ENCODE peak calls at places on chromosomes 4 and X, in five cellular contexts. G, H, V, P and M are unnamed samples.

GRCh38 chrX:12814434-12814833 is 23.2 kb downstream of the PRPS2 start:
- DNase-seq in H (no peak), P (peak), G (no peak), V (peak), M (no peak)

GRCh38 chr4:170391066-170391754 is 301.5 kb upstream of the AADAT start:
- DNase-seq in P (no peak), H (no peak), V (peak), G (no peak), M (no peak)

GRCh38 chrX:150806827-150807226 is 91.6 kb downstream of the CD99L2 start:
- DNase-seq in V (no peak), P (no peak), H (no peak), G (no peak), M (no peak)

GRCh38 chrX:150158554-150159332 is 204.4 kb upstream of the MAMLD1 start:
- DNase-seq in P (no peak), H (no peak), G (no peak), V (no peak), M (no peak)

GRCh38 chr4:122700178-122700725 is 32.3 kb upstream of the BBS12 start:
- DNase-seq in V (no peak), H (no peak), G (no peak), P (no peak), M (peak)

GRCh38 chr4:186946682-186947294 is 223.1 kb upstream of the FAT1 start:
- DNase-seq in V (no peak), P (no peak), H (no peak), G (no peak), M (no peak)

GRCh38 chrX:23511783-23512182 is 155.5 kb upstream of the PRDX4 start:
- DNase-seq in V (no peak), H (no peak), G (no peak), P (no peak), M (no peak)

GRCh38 chr4:42995343-42995944 is 102.9 kb downstream of the GRXCR1 start:
- DNase-seq in H (no peak), V (peak), G (no peak), P (no peak), M (no peak)

GRCh38 chr4:2074588-2074987 is 15.5 kb downstream of the NAT8L start:
- DNase-seq in H (no peak), G (no peak), V (no peak), P (no peak), M (no peak)

GRCh38 chr4:85126991-85127591 is 160.6 kb upstream of the WDFY3 start:
- DNase-seq in P (no peak), G (no peak), H (no peak), V (no peak), M (no peak)

GRCh38 chrX:102958794-102959193 is 21.7 kb downstream of the RAB40AL start:
- DNase-seq in H (no peak), V (no peak), G (no peak), P (no peak), M (no peak)

GRCh38 chr4:133270021-133270570 is 121.0 kb downstream of the PCDH10 start:
- DNase-seq in G (no peak), P (no peak), H (no peak), V (no peak), M (no peak)

GRCh38 chrX:48761674-48762471 is at the start of gene GLOD5:
- DNase-seq in P (no peak), G (no peak), V (peak), H (no peak), M (no peak)

GRCh38 chr4:126604273-126604867 is 1028.4 kb upstream of the INTU start:
- DNase-seq in H (no peak), V (peak), G (no peak), P (no peak), M (no peak)

GRCh38 chr4:2842667-2843022 is 999 bp upstream of the ADD1 start:
- DNase-seq in G (no peak), V (no peak), H (no peak), P (no peak), M (no peak)

GRCh38 chrX:30504309-30504708 is 73.3 kb downstream of the TASL start:
- DNase-seq in H (no peak), P (no peak), G (no peak), V (no peak), M (no peak)

GRCh38 chr4:146998157-146998556 is 52.5 kb upstream of the TTC29 start:
- DNase-seq in P (no peak), G (no peak), V (no peak), H (no peak), M (no peak)

GRCh38 chrX:136784231-136784630 is 3.5 kb upstream of the ARHGEF6 start:
- DNase-seq in P (no peak), G (no peak), H (no peak), V (no peak), M (no peak)

GRCh38 chr4:168480991-168481588 is 798 bp upstream of the DDX60L start:
- DNase-seq in G (no peak), V (no peak), P (peak), H (no peak), M (peak)

GRCh38 chr4:24599275-24599674 is 14.9 kb upstream of the DHX15 start:
- DNase-seq in V (no peak), G (peak), H (no peak), P (no peak), M (no peak)

GRCh38 chr4:75046641-75047040 is 113.7 kb downstream of the PARM1 start:
- DNase-seq in P (no peak), V (peak), G (no peak), H (no peak), M (no peak)

GRCh38 chr4:152023674-152024073 is 262.9 kb upstream of the GATB start:
- DNase-seq in P (no peak), H (no peak), V (no peak), G (no peak), M (no peak)

GRCh38 chr4:27524224-27524623 is 663.6 kb downstream of the STIM2 start:
- DNase-seq in V (no peak), G (no peak), H (no peak), P (no peak), M (no peak)

GRCh38 chr4:87840149-87840548 is 7.4 kb downstream of the MEPE start:
- DNase-seq in H (no peak), V (no peak), G (no peak), P (no peak), M (no peak)